ENCODE peak calls at places on chromosomes 12 and 14, in ten cellular contexts. P is prostate gland, C is Panc1, S is endothelial cell of umbilical vein, X is vagina, R is astrocyte, F is RWPE2, V is suprapubic skin, Z is uterus, D is ovary. K is an unnamed sample.
A peak's percentile ranks its signal among the peaks of the same experiment; 100 is the strongest.

GRCh38 chr14:86826641-86827040 is 1166.3 kb downstream of the GALC start:
- DNase-seq in P (no peak), C (no peak), S (no peak), X (no peak), R (no peak), F (no peak), V (no peak), Z (no peak), D (no peak), K (no peak)

GRCh38 chr12:3158851-3159465 is 81.8 kb downstream of the TSPAN9 start:
- DNase-seq in P (no peak), C (no peak), S (peak; percentile 51), X (no peak), R (peak; percentile 46), F (no peak), V (no peak), Z (peak; percentile 74), D (peak; percentile 53), K (no peak)

GRCh38 chr14:102586420-102587119 is 5.9 kb upstream of the RCOR1 start:
- DNase-seq in P (no peak), C (no peak), S (no peak), X (no peak), R (no peak), F (no peak), V (no peak), Z (no peak), D (no peak), K (no peak)

GRCh38 chr12:9751204-9752144 is 9.2 kb downstream of the CD69 start:
- DNase-seq in P (no peak), C (no peak), S (peak; percentile 63), X (no peak), R (no peak), F (no peak), V (no peak), Z (no peak), D (no peak), K (no peak)

GRCh38 chr12:78519422-78519821 is 345.2 kb upstream of the SYT1 start:
- DNase-seq in P (no peak), C (no peak), S (no peak), X (no peak), R (no peak), F (no peak), V (no peak), Z (no peak), D (no peak), K (no peak)

GRCh38 chr12:96981053-96981452 is 74.0 kb downstream of the NEDD1 start:
- DNase-seq in P (no peak), C (no peak), S (peak; percentile 82), X (no peak), R (peak; percentile 94), F (no peak), V (no peak), Z (no peak), D (peak; percentile 16), K (no peak)

GRCh38 chr12:52566847-52567291 is 6.8 kb downstream of the KRT74 start:
- DNase-seq in P (no peak), C (no peak), S (no peak), X (no peak), R (no peak), F (no peak), V (no peak), Z (no peak), D (no peak), K (no peak)

GRCh38 chr12:59600174-59600573 is 4.3 kb downstream of the SLC16A7 start:
- DNase-seq in P (no peak), C (no peak), S (no peak), X (no peak), R (no peak), F (no peak), V (no peak), Z (no peak), D (no peak), K (no peak)

GRCh38 chr12:52215587-52216031 is 17.4 kb upstream of the KRT7 start:
- DNase-seq in P (no peak), C (peak; percentile 60), S (peak; percentile 89), X (no peak), R (peak; percentile 75), F (peak; percentile 99), V (no peak), Z (peak; percentile 29), D (no peak), K (peak; percentile 99)

GRCh38 chr12:58496411-58496810 is 423.9 kb downstream of the LRIG3 start:
- DNase-seq in P (no peak), C (no peak), S (no peak), X (no peak), R (peak; percentile 26), F (no peak), V (no peak), Z (no peak), D (no peak), K (peak; percentile 61)

GRCh38 chr12:66409195-66409871 is 107.0 kb downstream of the HELB start:
- DNase-seq in P (no peak), C (peak; percentile 8), S (peak; percentile 69), X (no peak), R (peak; percentile 35), F (no peak), V (no peak), Z (no peak), D (no peak), K (peak; percentile 3)

GRCh38 chr14:69005432-69006148 is 26.5 kb upstream of the ACTN1 start:
- DNase-seq in P (no peak), C (peak; percentile 35), S (peak; percentile 99), X (peak; percentile 94), R (peak; percentile 97), F (peak; percentile 85), V (no peak), Z (peak; percentile 80), D (peak; percentile 39), K (peak; percentile 84)

GRCh38 chr12:85275359-85275758 is 4.7 kb upstream of the ALX1 start:
- DNase-seq in P (no peak), C (no peak), S (peak; percentile 31), X (no peak), R (no peak), F (no peak), V (no peak), Z (no peak), D (no peak), K (no peak)

DNA sequence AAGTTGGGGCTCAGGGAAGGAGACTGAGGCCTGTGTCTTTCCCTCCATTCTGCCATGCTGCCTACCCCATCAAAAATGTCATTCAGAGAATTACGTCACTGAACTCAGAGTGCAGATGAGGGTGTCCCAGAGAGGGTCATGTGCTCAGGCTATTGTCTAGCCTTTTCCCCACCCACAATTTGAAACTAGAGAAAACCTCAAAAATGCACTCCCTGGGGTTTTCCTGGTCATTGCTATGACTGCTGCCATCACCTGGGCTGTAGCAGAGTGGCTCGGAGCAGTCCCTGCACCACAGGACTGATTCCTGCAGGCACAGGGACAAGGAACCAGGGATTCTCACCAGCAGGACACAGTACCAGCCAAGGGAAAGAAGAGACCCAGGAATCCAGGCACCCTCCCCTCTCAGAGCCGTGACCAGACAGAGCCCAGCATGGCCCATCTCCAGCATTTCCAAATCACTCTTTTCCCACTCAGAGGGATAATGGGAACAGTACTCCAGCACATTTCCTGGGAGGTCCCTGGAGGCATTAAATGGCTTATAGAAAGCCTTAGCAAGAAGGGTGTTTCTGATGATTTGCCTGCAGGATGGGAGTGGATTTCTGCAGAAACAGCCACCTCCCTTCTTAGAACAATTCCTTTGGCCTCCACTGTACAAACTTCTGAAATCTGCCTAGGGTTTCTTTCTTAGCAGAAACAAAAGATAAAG is 45.9 kb downstream of the VWF start:
- DNase-seq in P (no peak), C (no peak), S (no peak), X (no peak), R (peak; percentile 62), F (no peak), V (no peak), Z (no peak), D (no peak), K (peak; percentile 73)
- TF ChIP-seq CTCF in P (no peak), C (no peak), S (no peak), X (no peak), R (no peak), F (no peak), V (no peak), Z (no peak), D (no peak), K (no peak)

GRCh38 chr14:106657460-106657859 is 1131.1 kb downstream of the TMEM121 start:
- DNase-seq in P (no peak), C (no peak), S (no peak), X (no peak), R (no peak), F (no peak), V (no peak), Z (no peak), D (no peak), K (no peak)

DNA sequence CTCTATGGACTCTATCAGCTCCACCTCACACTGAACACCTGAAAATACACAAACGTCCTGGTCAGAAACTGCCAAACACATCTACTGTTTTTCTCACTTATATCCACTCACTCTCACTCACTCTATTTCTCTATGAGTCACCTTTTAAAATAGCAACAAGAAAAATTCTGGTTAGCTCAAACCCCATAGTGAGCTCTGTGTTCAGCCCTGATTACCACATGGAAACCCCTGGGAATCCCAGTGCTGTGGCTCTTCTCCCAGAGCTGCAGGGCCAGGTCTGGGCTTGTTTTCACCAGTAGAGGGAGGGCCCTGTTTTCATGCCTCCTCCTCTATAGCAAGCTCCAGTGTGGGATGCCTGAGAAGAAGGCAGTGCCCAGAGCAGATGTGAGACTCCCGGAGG is 1126.1 kb downstream of the TMEM121 start:
- DNase-seq in P (no peak), C (no peak), S (no peak), X (no peak), R (no peak), F (no peak), V (no peak), Z (no peak), D (no peak), K (no peak)
- H3K9me3 ChIP-seq in P (no peaks in the 10 kb centered on the region), C (no peaks in the 10 kb centered on the region), S (no peaks in the 10 kb centered on the region), X (no peaks in the 10 kb centered on the region), R (peaks cover 5% of the 10 kb centered on the region), F (no peaks in the 10 kb centered on the region), V (no peaks in the 10 kb centered on the region), Z (no peaks in the 10 kb centered on the region), D (no peaks in the 10 kb centered on the region), K (no peaks in the 10 kb centered on the region)

DNA sequence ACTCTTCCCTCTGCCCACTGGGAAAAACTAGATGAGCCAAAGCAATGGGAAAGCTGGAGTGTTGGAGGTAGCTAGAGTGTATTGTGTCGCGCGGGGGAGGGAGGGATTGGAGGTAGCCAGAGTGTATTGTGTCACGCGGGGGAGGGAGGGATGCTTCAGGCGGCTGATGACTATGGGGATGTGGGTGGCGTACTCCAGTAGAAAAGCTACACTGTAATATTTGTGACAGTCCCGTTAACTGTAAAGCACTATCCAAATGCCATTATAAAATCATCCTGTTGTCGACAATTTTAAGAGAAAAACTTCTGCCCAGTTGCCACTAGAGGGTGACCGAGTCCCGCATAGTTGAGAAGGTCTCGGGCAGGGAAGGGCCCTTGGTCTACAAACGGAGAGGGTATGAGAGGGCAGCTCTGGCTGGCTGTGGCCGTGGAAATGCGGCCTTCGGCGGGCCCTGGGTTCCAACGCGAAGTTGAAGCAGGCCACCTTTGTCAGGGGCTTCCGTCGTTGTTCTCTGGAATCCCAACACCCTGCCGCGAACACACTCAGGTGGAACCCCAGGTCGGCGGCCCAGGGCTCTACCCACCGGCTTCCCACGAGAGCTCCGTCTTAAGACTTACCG is 15.1 kb upstream of the PLEK2 start:
- DNase-seq in P (peak; percentile 74), C (peak; percentile 36), S (peak; percentile 67), X (no peak), R (peak; percentile 49), F (no peak), V (no peak), Z (peak; percentile 54), D (peak; percentile 71), K (peak; percentile 76)
- TF ChIP-seq CTCF in P (peak; percentile 89), C (peak; percentile 84), S (peak; percentile 73), X (no peak), R (peak; percentile 84), F (peak; percentile 97), V (peak; percentile 81), Z (peak; percentile 61), D (peak; percentile 46), K (peak; percentile 93)

GRCh38 chr12:68620528-68620927 is 9.8 kb downstream of the RAP1B start:
- DNase-seq in P (no peak), C (no peak), S (no peak), X (no peak), R (no peak), F (no peak), V (no peak), Z (no peak), D (no peak), K (no peak)
- H3K9me3 ChIP-seq in P (no peaks in the 10 kb centered on the region), C (no peaks in the 10 kb centered on the region), S (no peaks in the 10 kb centered on the region), X (no peaks in the 10 kb centered on the region), R (no peaks in the 10 kb centered on the region), F (no peaks in the 10 kb centered on the region), V (no peaks in the 10 kb centered on the region), Z (no peaks in the 10 kb centered on the region), D (no peaks in the 10 kb centered on the region), K (no peaks in the 10 kb centered on the region)